ENCODE peak calls at places on chromosomes 11 and 22, in seven cellular contexts. L is effector memory CD8-positive, alpha-beta T cell; P is NCI-H1694 treated with DMSO at 0.1 percent for 48 hours; M is ELR; N is C1 segment of cervical spinal cord; T is SK-MEL-5; O is cardiac fibroblast. Z is an unnamed sample.

GRCh38 chr22:44395116-44396005 is 82.6 kb upstream of the SHISAL1 start:
- DNase-seq in L (no peak), P (no peak), M (no peak), N (no peak), T (no peak), O (no peak), Z (no peak)

GRCh38 chr11:69299572-69299971 is 5.6 kb downstream of the MYEOV start:
- DNase-seq in L (no peak), P (no peak), M (no peak), N (no peak), T (no peak), O (no peak), Z (no peak)

GRCh38 chr11:14908214-14908880 is 16.3 kb upstream of the CYP2R1 start:
- DNase-seq in L (no peak), P (peak), M (peak), N (no peak), T (peak), O (peak), Z (peak)

GRCh38 chr11:68373189-68373809 is 60.9 kb downstream of the LRP5 start:
- DNase-seq in L (no peak), P (peak), M (no peak), N (no peak), T (no peak), O (no peak), Z (peak)

GRCh38 chr22:37384691-37385090 is 42.6 kb downstream of the ELFN2 start:
- DNase-seq in L (no peak), P (no peak), M (no peak), N (no peak), T (no peak), O (no peak), Z (no peak)

GRCh38 chr22:30375312-30375849 is 11.8 kb downstream of the RNF215 start:
- DNase-seq in L (no peak), P (no peak), M (no peak), N (no peak), T (no peak), O (no peak), Z (no peak)

GRCh38 chr22:36325163-36326031 is 62.4 kb downstream of the MYH9 start:
- DNase-seq in L (no peak), P (no peak), M (no peak), N (no peak), T (no peak), O (peak), Z (peak)

GRCh38 chr11:102831128-102831708 is 12.2 kb downstream of the MMP3 start:
- DNase-seq in L (no peak), P (no peak), M (peak), N (no peak), T (peak), O (peak), Z (peak)

GRCh38 chr22:21711851-21712250 is 23.7 kb downstream of the YPEL1 start:
- DNase-seq in L (no peak), P (no peak), M (no peak), N (no peak), T (no peak), O (no peak), Z (no peak)

GRCh38 chr11:8863838-8864237 is 47.2 kb upstream of the AKIP1 start:
- DNase-seq in L (no peak), P (no peak), M (peak), N (no peak), T (no peak), O (peak), Z (peak)

GRCh38 chr11:107591446-107592236 is 694 bp downstream of the ELMOD1 start:
- DNase-seq in L (no peak), P (no peak), M (peak), N (no peak), T (no peak), O (peak), Z (peak)

Z was measured in foreskin fibroblast.